ENCODE peak calls at places on chromosomes 4 and X, in five cellular contexts. F, S, K, A and L are unnamed samples.
A peak's percentile ranks its signal among the peaks of the same experiment; 100 is the strongest.

GRCh38 chr4:149549911-149550310 is 265.7 kb downstream of the IQCM start:
- DNase-seq in F (peak; percentile 38), S (no peak), K (no peak), A (no peak), L (peak; percentile 2)

GRCh38 chrX:154597221-154597620 is 12.3 kb downstream of the CTAG1A start:
- DNase-seq in F (no peak), S (no peak), K (no peak), A (peak; percentile 32), L (no peak)

GRCh38 chr4:183444953-183445543 is 612 bp downstream of the CDKN2AIP start:
- DNase-seq in F (no peak), S (peak; percentile 35), K (peak; percentile 23), A (no peak), L (no peak)

GRCh38 chrX:56281789-56282188 is 49.6 kb downstream of the KLF8 start:
- DNase-seq in F (peak; percentile 7), S (no peak), K (no peak), A (no peak), L (no peak)

GRCh38 chrX:40852573-40852972 is 117.2 kb upstream of the MED14 start:
- DNase-seq in F (peak; percentile 63), S (no peak), K (no peak), A (no peak), L (no peak)

GRCh38 chrX:39309018-39309620 is 507.9 kb downstream of the MID1IP1 start:
- DNase-seq in F (no peak), S (no peak), K (no peak), A (no peak), L (no peak)

GRCh38 chr4:15657366-15657765 is 2.2 kb upstream of the FBXL5 start:
- DNase-seq in F (no peak), S (no peak), K (no peak), A (no peak), L (no peak)

GRCh38 chr4:124904723-124905390 is 192.3 kb upstream of the ANKRD50 start:
- DNase-seq in F (no peak), S (no peak), K (no peak), A (no peak), L (no peak)

GRCh38 chr4:38832206-38832605 is 24.4 kb downstream of the TLR6 start:
- DNase-seq in F (no peak), S (no peak), K (no peak), A (no peak), L (no peak)

GRCh38 chr4:150217192-150217591 is 138.9 kb downstream of the DCLK2 start:
- DNase-seq in F (peak; percentile 68), S (no peak), K (no peak), A (no peak), L (no peak)

GRCh38 chr4:98682719-98683118 is 24.3 kb upstream of the TSPAN5 start:
- DNase-seq in F (no peak), S (no peak), K (no peak), A (no peak), L (no peak)

GRCh38 chr4:183139058-183139740 is 40.1 kb downstream of the WWC2 start:
- DNase-seq in F (no peak), S (no peak), K (no peak), A (no peak), L (no peak)

GRCh38 chr4:174604198-174604597 is 81.9 kb upstream of the HPGD start:
- DNase-seq in F (no peak), S (no peak), K (no peak), A (no peak), L (no peak)

GRCh38 chrX:1593286-1594271 is 2.2 kb downstream of the AKAP17A start:
- DNase-seq in F (no peak), S (no peak), K (no peak), A (peak; percentile 46), L (no peak)

GRCh38 chr4:244471-244870 is 60.8 kb downstream of the ZNF732 start:
- DNase-seq in F (peak; percentile 38), S (peak; percentile 32), K (no peak), A (peak; percentile 68), L (peak; percentile 8)

GRCh38 chr4:141254326-141254725 is 33.6 kb downstream of the ZNF330 start:
- DNase-seq in F (no peak), S (no peak), K (no peak), A (no peak), L (no peak)
- TF ChIP-seq CTCF in F (peak; percentile 37), S (no peak), K (peak; percentile 22), A (no peak), L (no peak)

DNA sequence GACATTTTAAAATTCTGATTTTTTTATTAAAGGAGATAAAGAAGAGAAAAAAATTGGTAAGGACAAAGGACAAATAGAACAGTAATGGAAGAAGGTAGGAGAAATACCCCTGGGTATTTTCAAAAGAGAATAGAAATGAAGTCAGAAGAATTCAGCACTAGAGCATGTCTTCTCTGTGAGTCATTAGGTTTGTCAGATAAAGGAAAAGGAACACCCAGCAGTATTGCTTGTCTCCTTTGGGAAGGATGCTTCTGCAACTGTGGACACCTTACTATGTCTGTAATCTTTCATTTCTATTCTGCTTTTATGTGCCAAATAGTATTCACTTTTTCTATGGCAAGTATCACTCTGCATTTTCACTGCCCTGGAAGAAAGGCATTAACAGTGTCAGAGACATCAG is 24.0 kb upstream of the PCDH7 start:
- DNase-seq in F (no peak), S (no peak), K (no peak), A (no peak), L (no peak)
- TF ChIP-seq CTCF in F (no peak), S (no peak), K (no peak), A (no peak), L (no peak)

DNA sequence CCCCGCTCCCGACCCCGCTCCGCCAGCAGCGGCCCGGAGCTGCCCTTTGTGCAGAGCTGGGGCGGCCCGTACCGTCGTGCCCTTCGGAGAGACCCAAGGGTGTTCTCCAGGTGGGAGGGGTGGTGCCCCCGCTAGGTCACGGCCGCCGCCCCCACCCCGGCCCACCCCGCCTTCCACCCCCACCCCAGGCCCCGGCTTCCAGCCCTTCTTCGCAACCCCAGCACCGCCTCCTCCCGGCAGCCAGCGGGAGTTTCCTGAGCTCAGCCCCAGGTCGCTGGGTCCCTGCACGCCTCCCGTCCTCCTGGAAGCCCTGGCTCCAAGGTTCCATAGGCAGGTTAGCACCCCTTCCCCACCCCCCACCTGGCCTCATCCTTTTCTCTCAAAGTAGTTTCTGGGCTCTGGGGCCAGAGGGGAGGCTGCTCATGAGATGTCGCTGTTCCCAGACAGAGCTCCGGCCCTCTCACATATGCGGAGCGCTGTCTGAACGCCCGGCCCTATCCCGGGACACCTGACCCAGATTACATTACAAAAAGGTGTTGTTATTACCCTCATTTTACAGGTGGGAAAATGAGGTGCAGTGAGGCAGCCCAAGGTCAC is 25.2 kb upstream of the FGFR3 start:
- DNase-seq in F (peak; percentile 78), S (peak; percentile 60), K (peak; percentile 48), A (no peak), L (peak; percentile 69)
- TF ChIP-seq CTCF in F (peak; percentile 51), S (peak; percentile 61), K (peak; percentile 47), A (no peak), L (peak; percentile 25)

DNA sequence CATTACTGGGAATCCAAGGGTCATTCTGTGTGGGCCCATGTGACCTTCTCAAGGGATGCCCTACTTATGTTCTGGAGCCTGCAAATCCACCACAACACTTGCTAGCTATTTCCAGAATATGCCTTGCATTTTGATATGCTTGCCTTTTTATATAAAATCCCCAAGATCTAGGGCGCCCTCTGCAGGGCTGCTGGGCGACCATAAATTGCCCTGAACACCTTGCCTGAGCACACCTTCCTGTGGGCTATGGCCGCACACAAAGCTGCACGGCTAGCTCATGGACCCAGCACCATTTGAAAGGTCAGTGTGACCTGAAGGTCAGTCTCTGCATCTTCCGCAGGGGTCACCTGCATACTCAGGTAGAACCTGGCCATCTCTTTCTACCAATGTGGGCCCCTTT is 311.7 kb downstream of the NLGN4X start:
- DNase-seq in F (no peak), S (no peak), K (no peak), A (no peak), L (no peak)
- TF ChIP-seq CTCF in F (peak; percentile 16), S (peak; percentile 24), K (no peak), A (no peak), L (no peak)

GRCh38 chr4:26719954-26720552 is 136.2 kb downstream of the TBC1D19 start:
- DNase-seq in F (no peak), S (no peak), K (no peak), A (no peak), L (no peak)
- TF ChIP-seq CTCF in F (peak; percentile 67), S (peak; percentile 74), K (peak; percentile 69), A (peak; percentile 50), L (peak; percentile 70)

GRCh38 chr4:165079476-165079875 is 25.8 kb downstream of the TRIM75 start:
- DNase-seq in F (no peak), S (no peak), K (no peak), A (no peak), L (no peak)
- TF ChIP-seq CTCF in F (no peak), S (no peak), K (no peak), A (no peak), L (no peak)